ENCODE peak calls at places on chromosomes 6 and 20, in five cellular contexts. One of them, this sample, is unnamed.

GRCh38 chr6:39847216-39847615 is 55.0 kb downstream of the DAAM2 start:
- DNase-seq in stomach: peak
- DNase-seq in transverse colon: no peak
- DNase-seq in tibial nerve: no peak
- DNase-seq in A549: no peak
- DNase-seq in this sample: peak

GRCh38 chr6:44257007-44257752 is at the start of gene SLC35B2:
- DNase-seq in stomach: peak
- DNase-seq in transverse colon: peak
- DNase-seq in tibial nerve: peak
- DNase-seq in A549: peak
- DNase-seq in this sample: peak

GRCh38 chr6:18327621-18328548 is 59.3 kb upstream of the RNF144B start:
- DNase-seq in stomach: peak
- DNase-seq in transverse colon: peak
- DNase-seq in tibial nerve: no peak
- DNase-seq in A549: no peak
- DNase-seq in this sample: no peak

GRCh38 chr6:111845441-111845871 is 27.8 kb downstream of the FYN start:
- DNase-seq in stomach: no peak
- DNase-seq in transverse colon: no peak
- DNase-seq in tibial nerve: no peak
- DNase-seq in A549: no peak
- DNase-seq in this sample: no peak

GRCh38 chr20:4169360-4170214 is 154.2 kb upstream of the RNF24 start:
- DNase-seq in stomach: no peak
- DNase-seq in transverse colon: no peak
- DNase-seq in tibial nerve: no peak
- DNase-seq in A549: no peak
- DNase-seq in this sample: no peak

GRCh38 chr6:474454-475185 is 83.1 kb downstream of the IRF4 start:
- DNase-seq in stomach: peak
- DNase-seq in transverse colon: peak
- DNase-seq in tibial nerve: no peak
- DNase-seq in A549: no peak
- DNase-seq in this sample: no peak

GRCh38 chr6:109781001-109781400 is 89.9 kb downstream of the FIG4 start:
- DNase-seq in stomach: no peak
- DNase-seq in transverse colon: no peak
- DNase-seq in tibial nerve: no peak
- DNase-seq in A549: no peak
- DNase-seq in this sample: no peak

GRCh38 chr6:170295519-170296422 is 4.9 kb upstream of the DLL1 start:
- DNase-seq in stomach: peak
- DNase-seq in transverse colon: peak
- DNase-seq in tibial nerve: no peak
- DNase-seq in A549: no peak
- DNase-seq in this sample: no peak

GRCh38 chr20:63782051-63782471 is 42.5 kb downstream of the SLC2A4RG start:
- DNase-seq in stomach: no peak
- DNase-seq in transverse colon: no peak
- DNase-seq in tibial nerve: no peak
- DNase-seq in A549: no peak
- DNase-seq in this sample: no peak

GRCh38 chr20:23624307-23624706 is 13.4 kb downstream of the CST3 start:
- DNase-seq in stomach: no peak
- DNase-seq in transverse colon: no peak
- DNase-seq in tibial nerve: no peak
- DNase-seq in A549: no peak
- DNase-seq in this sample: no peak

GRCh38 chr6:11126876-11127275 is 15.4 kb upstream of the ERVFRD-1 start:
- DNase-seq in stomach: no peak
- DNase-seq in transverse colon: no peak
- DNase-seq in tibial nerve: no peak
- DNase-seq in A549: no peak
- DNase-seq in this sample: no peak

GRCh38 chr6:71294121-71294523 is 5.5 kb downstream of the OGFRL1 start:
- DNase-seq in stomach: no peak
- DNase-seq in transverse colon: no peak
- DNase-seq in tibial nerve: no peak
- DNase-seq in A549: no peak
- DNase-seq in this sample: no peak

GRCh38 chr20:44931911-44932310 is 22.1 kb downstream of the PABPC1L start:
- DNase-seq in stomach: no peak
- DNase-seq in transverse colon: no peak
- DNase-seq in tibial nerve: no peak
- DNase-seq in A549: no peak
- DNase-seq in this sample: no peak

GRCh38 chr6:26195376-26195923 is 108.2 kb downstream of the HFE start:
- DNase-seq in stomach: peak
- DNase-seq in transverse colon: peak
- DNase-seq in tibial nerve: peak
- DNase-seq in A549: peak
- DNase-seq in this sample: peak

GRCh38 chr6:127971945-127972391 is 71.1 kb upstream of the THEMIS start:
- DNase-seq in stomach: no peak
- DNase-seq in transverse colon: no peak
- DNase-seq in tibial nerve: no peak
- DNase-seq in A549: peak
- DNase-seq in this sample: no peak

GRCh38 chr6:21523652-21524051 is 69.9 kb upstream of the SOX4 start:
- DNase-seq in stomach: no peak
- DNase-seq in transverse colon: no peak
- DNase-seq in tibial nerve: no peak
- DNase-seq in A549: no peak
- DNase-seq in this sample: no peak

GRCh38 chr6:107676002-107676401 is 148.1 kb downstream of the SCML4 start:
- DNase-seq in stomach: no peak
- DNase-seq in transverse colon: no peak
- DNase-seq in tibial nerve: no peak
- DNase-seq in A549: no peak
- DNase-seq in this sample: no peak

GRCh38 chr20:23671479-23671878 is 17.4 kb downstream of the CST4 start:
- DNase-seq in stomach: no peak
- DNase-seq in transverse colon: no peak
- DNase-seq in tibial nerve: no peak
- DNase-seq in A549: no peak
- DNase-seq in this sample: no peak

GRCh38 chr6:17280552-17281090 is 540 bp upstream of the RBM24 start:
- DNase-seq in stomach: peak
- DNase-seq in transverse colon: peak
- DNase-seq in tibial nerve: no peak
- DNase-seq in A549: peak
- DNase-seq in this sample: peak

GRCh38 chr20:46171476-46171875 is 53.4 kb downstream of the CD40 start:
- DNase-seq in stomach: no peak
- DNase-seq in transverse colon: no peak
- DNase-seq in tibial nerve: no peak
- DNase-seq in A549: no peak
- DNase-seq in this sample: no peak

GRCh38 chr20:46167080-46167479 is 49.0 kb downstream of the CD40 start:
- DNase-seq in stomach: no peak
- DNase-seq in transverse colon: no peak
- DNase-seq in tibial nerve: no peak
- DNase-seq in A549: no peak
- DNase-seq in this sample: no peak

GRCh38 chr20:46171909-46172308 is 53.8 kb downstream of the CD40 start:
- DNase-seq in stomach: no peak
- DNase-seq in transverse colon: no peak
- DNase-seq in tibial nerve: no peak
- DNase-seq in A549: no peak
- DNase-seq in this sample: no peak

GRCh38 chr20:46168438-46168837 is 50.3 kb downstream of the CD40 start:
- DNase-seq in stomach: no peak
- DNase-seq in transverse colon: no peak
- DNase-seq in tibial nerve: no peak
- DNase-seq in A549: no peak
- DNase-seq in this sample: no peak

GRCh38 chr20:46169245-46170171 is 51.4 kb downstream of the CD40 start:
- DNase-seq in stomach: no peak
- DNase-seq in transverse colon: no peak
- DNase-seq in tibial nerve: no peak
- DNase-seq in A549: no peak
- DNase-seq in this sample: no peak
- TF ChIP-seq EP300 in stomach: no peak
- TF ChIP-seq EP300 in transverse colon: no peak
- TF ChIP-seq EP300 in tibial nerve: no peak
- TF ChIP-seq EP300 in A549: no peak
- TF ChIP-seq EP300 in this sample: no peak

GRCh38 chr6:4103929-4104328 is 25.0 kb upstream of the FAM217A start:
- DNase-seq in stomach: peak
- DNase-seq in transverse colon: no peak
- DNase-seq in tibial nerve: no peak
- DNase-seq in A549: no peak
- DNase-seq in this sample: no peak

GRCh38 chr6:4101298-4101697 is 22.4 kb upstream of the FAM217A start:
- DNase-seq in stomach: no peak
- DNase-seq in transverse colon: no peak
- DNase-seq in tibial nerve: no peak
- DNase-seq in A549: no peak
- DNase-seq in this sample: no peak

GRCh38 chr6:4105980-4106536 is 27.1 kb upstream of the FAM217A start:
- DNase-seq in stomach: no peak
- DNase-seq in transverse colon: no peak
- DNase-seq in tibial nerve: no peak
- DNase-seq in A549: no peak
- DNase-seq in this sample: no peak

GRCh38 chr6:4100655-4101054 is 21.7 kb upstream of the FAM217A start:
- DNase-seq in stomach: no peak
- DNase-seq in transverse colon: no peak
- DNase-seq in tibial nerve: no peak
- DNase-seq in A549: no peak
- DNase-seq in this sample: no peak

DNA sequence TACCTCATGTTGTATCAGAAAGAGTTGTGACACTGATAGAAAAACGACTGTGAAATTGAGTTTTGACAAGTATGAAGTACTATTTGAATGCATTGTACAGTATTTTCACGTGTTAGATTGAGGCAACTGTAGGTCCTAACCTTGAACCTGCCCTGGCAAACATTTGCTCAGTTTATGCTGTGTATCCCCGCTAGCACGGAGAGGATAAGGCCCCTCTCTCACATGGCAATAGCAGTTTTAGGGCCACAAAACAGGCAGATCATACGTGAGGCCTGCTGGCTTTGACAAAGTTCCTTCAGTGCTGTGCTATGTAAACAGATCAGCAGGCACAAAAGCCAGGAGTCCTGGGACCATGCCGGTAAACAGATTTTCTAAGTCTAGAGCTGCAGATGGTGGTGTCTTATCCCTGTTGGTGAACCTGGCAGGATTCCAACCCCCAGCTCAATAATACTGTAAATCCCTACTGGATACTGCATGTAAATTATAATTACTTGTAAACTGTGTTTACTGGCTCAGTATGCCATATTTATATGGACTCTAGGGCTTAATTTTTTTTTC is 23.8 kb upstream of the FAM217A start:
- DNase-seq in stomach: peak
- DNase-seq in transverse colon: no peak
- DNase-seq in tibial nerve: no peak
- DNase-seq in A549: no peak
- DNase-seq in this sample: no peak
- TF ChIP-seq EP300 in stomach: no peak
- TF ChIP-seq EP300 in transverse colon: no peak
- TF ChIP-seq EP300 in tibial nerve: no peak
- TF ChIP-seq EP300 in A549: no peak
- TF ChIP-seq EP300 in this sample: no peak

GRCh38 chr6:3376064-3376463 is 80.8 kb downstream of the SLC22A23 start:
- DNase-seq in stomach: no peak
- DNase-seq in transverse colon: no peak
- DNase-seq in tibial nerve: no peak
- DNase-seq in A549: no peak
- DNase-seq in this sample: no peak

GRCh38 chr6:3373597-3374203 is 83.2 kb downstream of the SLC22A23 start:
- DNase-seq in stomach: no peak
- DNase-seq in transverse colon: no peak
- DNase-seq in tibial nerve: no peak
- DNase-seq in A549: no peak
- DNase-seq in this sample: no peak

GRCh38 chr6:3377536-3378397 is 79.1 kb downstream of the SLC22A23 start:
- DNase-seq in stomach: no peak
- DNase-seq in transverse colon: no peak
- DNase-seq in tibial nerve: no peak
- DNase-seq in A549: no peak
- DNase-seq in this sample: no peak

GRCh38 chr6:3379482-3380060 is 77.3 kb downstream of the SLC22A23 start:
- DNase-seq in stomach: no peak
- DNase-seq in transverse colon: no peak
- DNase-seq in tibial nerve: no peak
- DNase-seq in A549: no peak
- DNase-seq in this sample: no peak

GRCh38 chr6:3376888-3377535 is 79.8 kb downstream of the SLC22A23 start:
- DNase-seq in stomach: no peak
- DNase-seq in transverse colon: no peak
- DNase-seq in tibial nerve: no peak
- DNase-seq in A549: no peak
- DNase-seq in this sample: no peak
- TF ChIP-seq EP300 in stomach: no peak
- TF ChIP-seq EP300 in transverse colon: no peak
- TF ChIP-seq EP300 in tibial nerve: no peak
- TF ChIP-seq EP300 in A549: no peak
- TF ChIP-seq EP300 in this sample: no peak

DNA sequence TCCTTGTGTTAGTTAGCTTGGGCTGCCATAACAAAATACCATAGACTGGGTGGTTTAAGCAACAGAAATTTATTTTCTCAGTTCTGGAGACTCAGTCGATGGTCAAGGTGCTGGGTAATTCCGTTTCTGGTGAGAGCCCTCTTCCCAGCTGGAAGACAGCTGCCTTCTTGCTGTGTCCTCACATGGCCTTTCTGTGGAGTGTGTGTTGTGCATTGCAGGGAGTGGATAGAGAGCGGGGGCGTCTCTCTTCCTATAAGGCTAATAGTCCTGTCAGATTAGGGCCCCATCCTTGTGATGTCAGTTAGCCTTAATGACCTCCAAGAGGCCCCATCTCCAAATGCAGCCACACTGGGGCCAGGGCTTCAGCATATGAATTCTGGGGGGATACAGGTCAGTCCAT is 19.2 kb downstream of the CHMP4B start:
- DNase-seq in stomach: no peak
- DNase-seq in transverse colon: peak
- DNase-seq in tibial nerve: no peak
- DNase-seq in A549: no peak
- DNase-seq in this sample: no peak
- TF ChIP-seq EP300 in stomach: no peak
- TF ChIP-seq EP300 in transverse colon: no peak
- TF ChIP-seq EP300 in tibial nerve: no peak
- TF ChIP-seq EP300 in A549: no peak
- TF ChIP-seq EP300 in this sample: no peak

GRCh38 chr20:49318430-49319203 is 40.8 kb upstream of the ZNFX1 start:
- DNase-seq in stomach: no peak
- DNase-seq in transverse colon: no peak
- DNase-seq in tibial nerve: no peak
- DNase-seq in A549: no peak
- DNase-seq in this sample: no peak
- TF ChIP-seq EP300 in stomach: no peak
- TF ChIP-seq EP300 in transverse colon: no peak
- TF ChIP-seq EP300 in tibial nerve: no peak
- TF ChIP-seq EP300 in A549: no peak
- TF ChIP-seq EP300 in this sample: no peak

This sample was measured in ovary.